ENCODE peak calls at places on chromosomes 7 and 10, in eight cellular contexts. P is fibroblast of the conjunctiva, Q is RWPE1, Z is psoas muscle, X is GM23338, K is suprapubic skin, S is IMR-90, A is SHP77. F is an unnamed sample.

GRCh38 chr10:124686707-124687376 is 57.3 kb downstream of the FAM53B start:
- DNase-seq in P (no peak), Q (no peak), Z (peak; percentile 29), X (no peak), K (no peak), S (no peak), A (no peak), F (no peak)

GRCh38 chr7:24883632-24884013 is 96.4 kb downstream of the OSBPL3 start:
- DNase-seq in P (no peak), Q (no peak), Z (no peak), X (no peak), K (no peak), S (no peak), A (no peak), F (no peak)

GRCh38 chr10:83075395-83076072 is 1063.8 kb upstream of the GHITM start:
- DNase-seq in P (no peak), Q (no peak), Z (no peak), X (no peak), K (no peak), S (no peak), A (no peak), F (no peak)

GRCh38 chr7:25860206-25860881 is 291.7 kb upstream of the NFE2L3 start:
- DNase-seq in P (no peak), Q (peak; percentile 61), Z (no peak), X (peak; percentile 72), K (no peak), S (peak; percentile 24), A (no peak), F (no peak)

GRCh38 chr7:39461263-39461662 is 104.9 kb upstream of the YAE1 start:
- DNase-seq in P (no peak), Q (no peak), Z (no peak), X (no peak), K (no peak), S (no peak), A (no peak), F (peak; percentile 31)

GRCh38 chr7:16604054-16604453 is 41.5 kb downstream of the ANKMY2 start:
- DNase-seq in P (peak; percentile 10), Q (no peak), Z (no peak), X (no peak), K (no peak), S (no peak), A (no peak), F (no peak)

GRCh38 chr10:81873932-81874816 is 820 bp upstream of the NRG3 start:
- DNase-seq in P (no peak), Q (no peak), Z (peak; percentile 34), X (peak; percentile 92), K (no peak), S (no peak), A (no peak), F (peak; percentile 82)

GRCh38 chr7:102834999-102835398 is 77.8 kb upstream of the LRRC17 start:
- DNase-seq in P (peak; percentile 44), Q (peak; percentile 76), Z (no peak), X (no peak), K (no peak), S (peak; percentile 91), A (no peak), F (no peak)

GRCh38 chr10:77641788-77642397 is 4.3 kb upstream of the KCNMA1 start:
- DNase-seq in P (peak; percentile 69), Q (peak; percentile 77), Z (no peak), X (peak; percentile 91), K (no peak), S (peak; percentile 83), A (peak; percentile 38), F (peak; percentile 91)

GRCh38 chr7:27300401-27300800 is 57.8 kb downstream of the EVX1 start:
- DNase-seq in P (no peak), Q (peak; percentile 20), Z (no peak), X (no peak), K (no peak), S (no peak), A (no peak), F (no peak)

F was measured in NCI-H82.